ENCODE peak calls at places on chromosomes 16 and 17, in six cellular contexts. One of them, this sample, is unnamed.

GRCh38 chr17:37756060-37756459 is 11.2 kb upstream of the HNF1B start:
- DNase-seq in activated CD8-positive, alpha-beta T cell treated with anti-CD3 and anti-CD28 coated beads, Interleukin-2, amount 10 ng/mL, durations not matched to agents 7 days and 5 days: no peak
- DNase-seq in head of caudate nucleus: no peak
- DNase-seq in AG04450: no peak
- DNase-seq in A172: no peak
- DNase-seq in right lobe of liver: no peak
- DNase-seq in this sample: no peak

GRCh38 chr16:85062728-85063336 is 35.2 kb downstream of the KIAA0513 start:
- DNase-seq in head of caudate nucleus: no peak
- DNase-seq in AG04450: no peak
- DNase-seq in A172: no peak
- DNase-seq in activated CD8-positive, alpha-beta T cell treated with anti-CD3 and anti-CD28 coated beads, Interleukin-2, amount 10 ng/mL, durations not matched to agents 7 days and 5 days: no peak
- DNase-seq in right lobe of liver: no peak
- DNase-seq in this sample: no peak

GRCh38 chr17:62456016-62456415 is 22.6 kb upstream of the TLK2 start:
- DNase-seq in activated CD8-positive, alpha-beta T cell treated with anti-CD3 and anti-CD28 coated beads, Interleukin-2, amount 10 ng/mL, durations not matched to agents 7 days and 5 days: no peak
- DNase-seq in AG04450: no peak
- DNase-seq in head of caudate nucleus: no peak
- DNase-seq in A172: no peak
- DNase-seq in right lobe of liver: no peak
- DNase-seq in this sample: no peak

GRCh38 chr16:77775911-77776909 is 12.2 kb upstream of the VAT1L start:
- DNase-seq in head of caudate nucleus: no peak
- DNase-seq in right lobe of liver: peak
- DNase-seq in AG04450: no peak
- DNase-seq in A172: peak
- DNase-seq in activated CD8-positive, alpha-beta T cell treated with anti-CD3 and anti-CD28 coated beads, Interleukin-2, amount 10 ng/mL, durations not matched to agents 7 days and 5 days: no peak
- DNase-seq in this sample: no peak

GRCh38 chr17:8728991-8729390 is 15.6 kb downstream of the CCDC42 start:
- DNase-seq in right lobe of liver: no peak
- DNase-seq in A172: no peak
- DNase-seq in activated CD8-positive, alpha-beta T cell treated with anti-CD3 and anti-CD28 coated beads, Interleukin-2, amount 10 ng/mL, durations not matched to agents 7 days and 5 days: no peak
- DNase-seq in head of caudate nucleus: no peak
- DNase-seq in AG04450: no peak
- DNase-seq in this sample: no peak

GRCh38 chr17:56656961-56657360 is 63.5 kb downstream of the NOG start:
- DNase-seq in head of caudate nucleus: no peak
- DNase-seq in AG04450: no peak
- DNase-seq in A172: peak
- DNase-seq in right lobe of liver: no peak
- DNase-seq in activated CD8-positive, alpha-beta T cell treated with anti-CD3 and anti-CD28 coated beads, Interleukin-2, amount 10 ng/mL, durations not matched to agents 7 days and 5 days: no peak
- DNase-seq in this sample: no peak

GRCh38 chr17:33120103-33120502 is 128.5 kb downstream of the SPACA3 start:
- DNase-seq in right lobe of liver: no peak
- DNase-seq in A172: no peak
- DNase-seq in AG04450: no peak
- DNase-seq in activated CD8-positive, alpha-beta T cell treated with anti-CD3 and anti-CD28 coated beads, Interleukin-2, amount 10 ng/mL, durations not matched to agents 7 days and 5 days: no peak
- DNase-seq in head of caudate nucleus: no peak
- DNase-seq in this sample: no peak

GRCh38 chr17:62179525-62180161 is 114.6 kb upstream of the MED13 start:
- DNase-seq in A172: peak
- DNase-seq in AG04450: no peak
- DNase-seq in head of caudate nucleus: no peak
- DNase-seq in activated CD8-positive, alpha-beta T cell treated with anti-CD3 and anti-CD28 coated beads, Interleukin-2, amount 10 ng/mL, durations not matched to agents 7 days and 5 days: no peak
- DNase-seq in right lobe of liver: no peak
- DNase-seq in this sample: no peak

GRCh38 chr17:81242421-81243332 is 3.6 kb downstream of the NDUFAF8 start:
- DNase-seq in right lobe of liver: no peak
- DNase-seq in head of caudate nucleus: no peak
- DNase-seq in A172: no peak
- DNase-seq in AG04450: no peak
- DNase-seq in activated CD8-positive, alpha-beta T cell treated with anti-CD3 and anti-CD28 coated beads, Interleukin-2, amount 10 ng/mL, durations not matched to agents 7 days and 5 days: no peak
- DNase-seq in this sample: no peak

GRCh38 chr17:76232342-76232741 is 8.0 kb downstream of the RNF157 start:
- DNase-seq in A172: no peak
- DNase-seq in head of caudate nucleus: no peak
- DNase-seq in right lobe of liver: no peak
- DNase-seq in activated CD8-positive, alpha-beta T cell treated with anti-CD3 and anti-CD28 coated beads, Interleukin-2, amount 10 ng/mL, durations not matched to agents 7 days and 5 days: no peak
- DNase-seq in AG04450: peak
- DNase-seq in this sample: no peak

GRCh38 chr17:34382586-34383224 is 19.7 kb upstream of the CCL1 start:
- DNase-seq in head of caudate nucleus: no peak
- DNase-seq in activated CD8-positive, alpha-beta T cell treated with anti-CD3 and anti-CD28 coated beads, Interleukin-2, amount 10 ng/mL, durations not matched to agents 7 days and 5 days: peak
- DNase-seq in right lobe of liver: no peak
- DNase-seq in AG04450: no peak
- DNase-seq in A172: no peak
- DNase-seq in this sample: no peak

GRCh38 chr17:8147805-8148404 is 4.3 kb downstream of the PER1 start:
- DNase-seq in activated CD8-positive, alpha-beta T cell treated with anti-CD3 and anti-CD28 coated beads, Interleukin-2, amount 10 ng/mL, durations not matched to agents 7 days and 5 days: no peak
- DNase-seq in AG04450: no peak
- DNase-seq in head of caudate nucleus: no peak
- DNase-seq in right lobe of liver: no peak
- DNase-seq in A172: no peak
- DNase-seq in this sample: no peak

GRCh38 chr17:28166478-28166877 is 124.0 kb downstream of the NLK start:
- DNase-seq in head of caudate nucleus: no peak
- DNase-seq in activated CD8-positive, alpha-beta T cell treated with anti-CD3 and anti-CD28 coated beads, Interleukin-2, amount 10 ng/mL, durations not matched to agents 7 days and 5 days: no peak
- DNase-seq in right lobe of liver: no peak
- DNase-seq in AG04450: no peak
- DNase-seq in A172: no peak
- DNase-seq in this sample: no peak

GRCh38 chr17:48470388-48471034 is 40.5 kb upstream of the SKAP1 start:
- DNase-seq in activated CD8-positive, alpha-beta T cell treated with anti-CD3 and anti-CD28 coated beads, Interleukin-2, amount 10 ng/mL, durations not matched to agents 7 days and 5 days: no peak
- DNase-seq in right lobe of liver: no peak
- DNase-seq in head of caudate nucleus: no peak
- DNase-seq in A172: peak
- DNase-seq in AG04450: no peak
- DNase-seq in this sample: peak

GRCh38 chr16:19858006-19858653 is 26.5 kb downstream of the GPRC5B start:
- DNase-seq in head of caudate nucleus: no peak
- DNase-seq in right lobe of liver: no peak
- DNase-seq in A172: no peak
- DNase-seq in AG04450: no peak
- DNase-seq in activated CD8-positive, alpha-beta T cell treated with anti-CD3 and anti-CD28 coated beads, Interleukin-2, amount 10 ng/mL, durations not matched to agents 7 days and 5 days: no peak
- DNase-seq in this sample: no peak

GRCh38 chr16:84068041-84068440 is 25.4 kb upstream of the SLC38A8 start:
- DNase-seq in AG04450: no peak
- DNase-seq in right lobe of liver: no peak
- DNase-seq in A172: no peak
- DNase-seq in activated CD8-positive, alpha-beta T cell treated with anti-CD3 and anti-CD28 coated beads, Interleukin-2, amount 10 ng/mL, durations not matched to agents 7 days and 5 days: no peak
- DNase-seq in head of caudate nucleus: no peak
- DNase-seq in this sample: no peak

GRCh38 chr16:4081035-4081434 is 35.2 kb downstream of the ADCY9 start:
- DNase-seq in head of caudate nucleus: no peak
- DNase-seq in A172: no peak
- DNase-seq in right lobe of liver: no peak
- DNase-seq in AG04450: no peak
- DNase-seq in activated CD8-positive, alpha-beta T cell treated with anti-CD3 and anti-CD28 coated beads, Interleukin-2, amount 10 ng/mL, durations not matched to agents 7 days and 5 days: no peak
- DNase-seq in this sample: peak

GRCh38 chr17:75317671-75318070 is 28.4 kb upstream of the SLC25A19 start:
- DNase-seq in activated CD8-positive, alpha-beta T cell treated with anti-CD3 and anti-CD28 coated beads, Interleukin-2, amount 10 ng/mL, durations not matched to agents 7 days and 5 days: no peak
- DNase-seq in AG04450: no peak
- DNase-seq in A172: peak
- DNase-seq in head of caudate nucleus: no peak
- DNase-seq in right lobe of liver: no peak
- DNase-seq in this sample: no peak

GRCh38 chr17:55734128-55734781 is 11.6 kb upstream of the TMEM100 start:
- DNase-seq in head of caudate nucleus: no peak
- DNase-seq in AG04450: no peak
- DNase-seq in right lobe of liver: no peak
- DNase-seq in A172: no peak
- DNase-seq in activated CD8-positive, alpha-beta T cell treated with anti-CD3 and anti-CD28 coated beads, Interleukin-2, amount 10 ng/mL, durations not matched to agents 7 days and 5 days: no peak
- DNase-seq in this sample: no peak

GRCh38 chr16:4319454-4319853 is 3.6 kb downstream of the GLIS2 start:
- DNase-seq in A172: peak
- DNase-seq in activated CD8-positive, alpha-beta T cell treated with anti-CD3 and anti-CD28 coated beads, Interleukin-2, amount 10 ng/mL, durations not matched to agents 7 days and 5 days: peak
- DNase-seq in right lobe of liver: no peak
- DNase-seq in AG04450: no peak
- DNase-seq in head of caudate nucleus: peak
- DNase-seq in this sample: no peak

GRCh38 chr17:58665946-58666857 is 25.6 kb downstream of the TEX14 start:
- DNase-seq in right lobe of liver: no peak
- DNase-seq in activated CD8-positive, alpha-beta T cell treated with anti-CD3 and anti-CD28 coated beads, Interleukin-2, amount 10 ng/mL, durations not matched to agents 7 days and 5 days: no peak
- DNase-seq in A172: no peak
- DNase-seq in AG04450: no peak
- DNase-seq in head of caudate nucleus: no peak
- DNase-seq in this sample: no peak

GRCh38 chr17:81049372-81049911 is 14.5 kb downstream of the BAIAP2 start:
- DNase-seq in head of caudate nucleus: no peak
- DNase-seq in AG04450: no peak
- DNase-seq in activated CD8-positive, alpha-beta T cell treated with anti-CD3 and anti-CD28 coated beads, Interleukin-2, amount 10 ng/mL, durations not matched to agents 7 days and 5 days: peak
- DNase-seq in A172: peak
- DNase-seq in right lobe of liver: no peak
- DNase-seq in this sample: no peak

GRCh38 chr17:18219016-18219415 is 6.4 kb upstream of the LLGL1 start:
- DNase-seq in head of caudate nucleus: no peak
- DNase-seq in A172: peak
- DNase-seq in activated CD8-positive, alpha-beta T cell treated with anti-CD3 and anti-CD28 coated beads, Interleukin-2, amount 10 ng/mL, durations not matched to agents 7 days and 5 days: no peak
- DNase-seq in right lobe of liver: no peak
- DNase-seq in AG04450: no peak
- DNase-seq in this sample: no peak

GRCh38 chr16:85928411-85928820 is 29.5 kb downstream of the IRF8 start:
- DNase-seq in head of caudate nucleus: no peak
- DNase-seq in right lobe of liver: peak
- DNase-seq in A172: no peak
- DNase-seq in AG04450: no peak
- DNase-seq in activated CD8-positive, alpha-beta T cell treated with anti-CD3 and anti-CD28 coated beads, Interleukin-2, amount 10 ng/mL, durations not matched to agents 7 days and 5 days: no peak
- DNase-seq in this sample: no peak

This sample was measured in NCI-H2107.